ENCODE peak calls at places on chromosome 5, in ten cellular contexts. L is substantia nigra, Q is caudate nucleus, W is upper lobe of left lung, M is uterus, D is RCC 7860, Y is T-helper 2 cell, R is HEK293T, I is HT1080, K is glomerular endothelial cell. E is an unnamed sample.

GRCh38 chr5:179452356-179453230 is 97.8 kb upstream of the RUFY1 start:
- DNase-seq in K (no peak), Q (no peak), Y (no peak), D (no peak), I (no peak), W (peak), M (no peak), L (no peak), R (no peak), E (no peak)

GRCh38 chr5:58477760-58478159 is 13.5 kb upstream of the GAPT start:
- DNase-seq in K (no peak), I (no peak), R (no peak), W (no peak), Y (no peak), M (no peak), Q (no peak), D (no peak), L (no peak), E (peak)

GRCh38 chr5:39678533-39678932 is 253.8 kb upstream of the DAB2 start:
- DNase-seq in M (no peak), D (no peak), K (no peak), I (no peak), W (no peak), Y (no peak), L (no peak), Q (no peak), R (no peak), E (no peak)

GRCh38 chr5:31845351-31845750 is 206.4 kb downstream of the PDZD2 start:
- DNase-seq in Y (no peak), I (no peak), R (no peak), D (no peak), Q (no peak), W (no peak), L (no peak), K (no peak), M (no peak), E (no peak)

GRCh38 chr5:93246093-93246855 is 334.7 kb downstream of the NR2F1-AS1 start:
- DNase-seq in K (no peak), M (peak), Y (no peak), D (no peak), Q (no peak), R (peak), L (no peak), W (no peak), I (no peak), E (no peak)

GRCh38 chr5:179906795-179907569 is 715 bp downstream of the TBC1D9B start:
- DNase-seq in L (no peak), Q (no peak), K (no peak), W (peak), M (peak), Y (peak), R (peak), I (no peak), D (no peak), E (peak)

GRCh38 chr5:83632874-83633273 is 87.8 kb downstream of the HAPLN1 start:
- DNase-seq in Y (no peak), D (peak), M (no peak), K (peak), R (no peak), W (no peak), I (peak), Q (no peak), L (no peak), E (peak)

GRCh38 chr5:56269216-56269927 is 36.2 kb upstream of the ANKRD55 start:
- DNase-seq in D (no peak), Y (no peak), K (no peak), Q (no peak), L (no peak), I (no peak), W (no peak), M (no peak), R (peak), E (peak)

GRCh38 chr5:124665035-124665434 is 81.4 kb downstream of the ZNF608 start:
- DNase-seq in I (no peak), M (no peak), L (no peak), Q (no peak), D (no peak), R (no peak), K (no peak), W (no peak), Y (no peak), E (peak)

GRCh38 chr5:74415695-74416102 is 224.8 kb downstream of the ENC1 start:
- DNase-seq in D (no peak), M (no peak), W (no peak), K (no peak), Q (no peak), Y (no peak), R (no peak), L (no peak), I (no peak), E (no peak)